ENCODE peak calls at places on chromosomes 7 and 10, in nine cellular contexts. P is fibroblast of mammary gland, J is PC-3, R is NB4, M is GM12865, O is B cell, I is heart left ventricle, Y is HL-60, W is dorsolateral prefrontal cortex. Q is an unnamed sample.

GRCh38 chr10:125057158-125058001 is 103.0 kb downstream of the CTBP2 start:
- DNase-seq in P (peak; percentile 99), J (no peak), R (peak; percentile 69), M (peak; percentile 63), O (no peak), I (peak; percentile 77), Y (peak; percentile 18), W (peak; percentile 86), Q (no peak)

GRCh38 chr7:105268056-105268455 is 120.7 kb downstream of the SRPK2 start:
- DNase-seq in P (peak; percentile 85), J (peak; percentile 84), R (peak; percentile 37), M (peak; percentile 28), O (no peak), I (no peak), Y (no peak), W (no peak), Q (no peak)

GRCh38 chr7:29612596-29612995 is 49.0 kb downstream of the PRR15 start:
- DNase-seq in P (peak; percentile 86), J (peak; percentile 60), R (no peak), M (no peak), O (no peak), I (no peak), Y (no peak), W (no peak), Q (no peak)

GRCh38 chr10:5493698-5494097 is 5.7 kb downstream of the CALML5 start:
- DNase-seq in P (no peak), J (peak; percentile 43), R (no peak), M (no peak), O (no peak), I (no peak), Y (no peak), W (no peak), Q (no peak)

GRCh38 chr7:101273126-101273525 is 28.2 kb upstream of the FIS1 start:
- DNase-seq in P (no peak), J (no peak), R (no peak), M (no peak), O (no peak), I (no peak), Y (no peak), W (no peak), Q (no peak)

GRCh38 chr10:35398888-35399287 is 62.6 kb downstream of the CCNY start:
- DNase-seq in P (no peak), J (no peak), R (no peak), M (no peak), O (no peak), I (no peak), Y (no peak), W (no peak), Q (no peak)

GRCh38 chr10:108911814-108912541 is 1011.3 kb downstream of the XPNPEP1 start:
- DNase-seq in P (peak; percentile 65), J (peak; percentile 82), R (no peak), M (no peak), O (no peak), I (peak; percentile 54), Y (no peak), W (peak; percentile 69), Q (no peak)

GRCh38 chr10:4283841-4284610 is 499.0 kb upstream of the KLF6 start:
- DNase-seq in P (peak; percentile 98), J (no peak), R (no peak), M (no peak), O (no peak), I (peak; percentile 82), Y (no peak), W (no peak), Q (no peak)

GRCh38 chr10:102505462-102506115 is 1.8 kb downstream of the SUFU start:
- DNase-seq in P (no peak), J (no peak), R (no peak), M (no peak), O (no peak), I (no peak), Y (no peak), W (no peak), Q (no peak)

DNA sequence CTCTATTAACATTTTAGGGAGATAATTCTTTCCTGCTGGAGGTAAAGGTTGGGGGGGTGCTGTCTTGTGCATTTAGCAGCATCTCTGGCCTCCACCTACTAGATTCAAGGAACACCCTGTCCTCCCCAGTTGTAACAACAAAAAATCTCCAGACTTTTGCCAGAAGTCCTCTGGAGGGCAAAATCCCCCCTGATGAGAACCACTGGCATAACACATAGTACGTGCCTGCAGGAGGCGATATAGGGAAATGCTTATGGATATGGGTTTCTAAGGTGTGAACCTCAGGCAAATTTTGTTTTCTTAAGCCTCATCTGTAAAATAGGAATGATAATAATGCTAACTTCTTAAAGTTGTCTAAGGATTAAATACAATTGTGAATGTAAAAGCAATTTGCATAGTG is 2.9 kb upstream of the OSBPL3 start:
- DNase-seq in P (peak; percentile 25), J (peak; percentile 26), R (peak; percentile 30), M (no peak), O (no peak), I (no peak), Y (no peak), W (no peak), Q (no peak)
- TF ChIP-seq CTCF in P (peak; percentile 45), J (peak; percentile 71), R (peak; percentile 42), M (peak; percentile 13), O (no peak), I (no peak), Y (no peak), W (no peak), Q (no peak)

DNA sequence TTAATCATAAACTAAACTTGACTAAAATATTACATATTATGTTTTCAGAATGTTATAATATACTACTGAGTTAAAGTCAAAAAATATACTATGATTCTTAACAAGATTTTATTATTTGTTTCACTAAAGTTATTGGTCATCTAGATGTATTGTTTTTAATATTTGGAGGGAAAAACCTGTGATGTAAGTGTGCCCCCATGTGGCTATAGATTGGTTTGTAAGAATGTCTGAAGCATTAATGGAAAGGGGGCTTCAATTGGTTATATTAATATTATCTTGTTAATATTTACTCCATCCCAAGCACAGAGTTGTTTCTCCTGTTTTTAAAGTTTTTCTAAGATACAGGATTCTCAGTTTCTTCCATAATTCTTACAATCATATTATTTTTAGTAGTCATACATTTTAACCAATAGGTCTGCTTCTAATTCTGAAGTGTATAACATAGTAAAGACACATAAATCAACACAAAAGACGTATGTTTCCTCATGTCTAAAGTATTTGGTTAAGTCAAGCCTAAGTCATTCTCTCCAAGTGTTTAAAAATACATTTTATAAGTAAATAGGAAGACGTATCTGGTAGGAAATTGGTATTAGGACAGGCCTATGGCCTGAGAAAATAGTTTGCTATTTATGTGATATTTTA is 58.0 kb downstream of the GNAT3 start:
- DNase-seq in P (peak; percentile 44), J (peak; percentile 57), R (peak; percentile 52), M (peak; percentile 9), O (no peak), I (no peak), Y (no peak), W (no peak), Q (no peak)
- TF ChIP-seq CTCF in P (peak; percentile 50), J (peak; percentile 76), R (peak; percentile 23), M (peak; percentile 19), O (no peak), I (peak; percentile 26), Y (no peak), W (peak; percentile 43), Q (peak; percentile 65)

GRCh38 chr10:80501913-80502521 is 35.7 kb upstream of the SH2D4B start:
- DNase-seq in P (peak; percentile 35), J (no peak), R (no peak), M (no peak), O (no peak), I (no peak), Y (no peak), W (no peak), Q (no peak)

GRCh38 chr10:80500572-80501380 is 36.9 kb upstream of the SH2D4B start:
- DNase-seq in P (peak; percentile 83), J (no peak), R (peak; percentile 93), M (peak; percentile 59), O (peak; percentile 63), I (peak; percentile 82), Y (peak; percentile 49), W (no peak), Q (no peak)

GRCh38 chr10:80503584-80504157 is 34.0 kb upstream of the SH2D4B start:
- DNase-seq in P (no peak), J (no peak), R (no peak), M (no peak), O (no peak), I (no peak), Y (no peak), W (no peak), Q (no peak)

GRCh38 chr10:80502621-80503583 is 34.8 kb upstream of the SH2D4B start:
- DNase-seq in P (no peak), J (no peak), R (no peak), M (no peak), O (no peak), I (no peak), Y (no peak), W (no peak), Q (no peak)

DNA sequence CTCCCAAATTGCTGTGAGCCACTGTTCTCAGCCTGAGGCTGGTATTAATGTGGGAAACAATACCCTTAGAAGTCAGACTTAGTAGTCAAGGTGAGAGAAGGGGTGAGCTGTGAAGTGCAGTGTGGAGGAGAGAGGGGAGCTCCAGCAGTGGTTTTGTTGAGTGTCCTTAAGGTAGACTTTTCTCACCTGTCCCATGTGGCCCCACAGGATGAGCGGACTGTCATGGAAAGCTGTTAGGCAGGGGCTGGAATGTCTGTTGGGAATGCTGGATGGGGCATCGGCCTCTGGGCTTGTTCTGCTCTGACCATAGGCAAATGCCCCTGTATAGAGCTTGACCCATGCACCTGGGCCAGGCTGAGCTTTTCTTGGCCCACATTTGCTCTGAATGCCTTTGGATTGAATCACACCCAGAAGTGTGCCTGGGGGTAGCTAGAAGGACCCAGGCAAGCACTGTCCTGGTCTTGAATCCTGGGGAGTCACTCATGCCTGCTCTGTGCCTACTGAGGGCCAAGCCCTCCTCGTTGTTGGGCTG is 36.3 kb upstream of the SH2D4B start:
- DNase-seq in P (no peak), J (no peak), R (no peak), M (no peak), O (no peak), I (no peak), Y (no peak), W (no peak), Q (no peak)
- TF ChIP-seq CTCF in P (no peak), J (no peak), R (no peak), M (no peak), O (no peak), I (no peak), Y (no peak), W (no peak), Q (no peak)

GRCh38 chr7:50274361-50274760 is 30.2 kb upstream of the IKZF1 start:
- DNase-seq in P (no peak), J (no peak), R (peak; percentile 83), M (no peak), O (no peak), I (no peak), Y (peak; percentile 59), W (no peak), Q (no peak)
- TF ChIP-seq CTCF in P (no peak), J (no peak), R (no peak), M (no peak), O (no peak), I (no peak), Y (no peak), W (no peak), Q (no peak)

GRCh38 chr7:144009361-144009760 is 9.2 kb downstream of the OR6B1 start:
- DNase-seq in P (no peak), J (no peak), R (no peak), M (no peak), O (no peak), I (no peak), Y (no peak), W (no peak), Q (no peak)

GRCh38 chr7:144006029-144006428 is 5.9 kb downstream of the OR6B1 start:
- DNase-seq in P (no peak), J (no peak), R (no peak), M (no peak), O (no peak), I (no peak), Y (no peak), W (no peak), Q (no peak)

GRCh38 chr7:144011458-144012230 is 11.5 kb downstream of the OR6B1 start:
- DNase-seq in P (peak; percentile 39), J (peak; percentile 55), R (no peak), M (no peak), O (no peak), I (no peak), Y (no peak), W (no peak), Q (no peak)
- TF ChIP-seq CTCF in P (no peak), J (peak; percentile 67), R (no peak), M (no peak), O (no peak), I (no peak), Y (no peak), W (no peak), Q (peak; percentile 2)